ENCODE peak calls at places on chromosome 19, in eight cellular contexts. R is AG08395; T is retinal pigment epithelial cell; O is stimulated activated CD8-positive, alpha-beta memory T cell treated with anti-CD3 and anti-CD28 coated beads, Interleukin-7, amount 100 ng/mL, for 1 hour; D is amniotic epithelial cell; L is fibroblast of the aortic adventitia; J is posterior cingulate gyrus; K is GM04504. C is an unnamed sample.
A peak's percentile ranks its signal among the peaks of the same experiment; 100 is the strongest.

GRCh38 chr19:11261902-11262839 is at the start of gene DOCK6:
- DNase-seq in R (peak; percentile 69), J (no peak), L (no peak), D (no peak), O (no peak), T (no peak), K (no peak), C (peak; percentile 10)

GRCh38 chr19:56084835-56085536 is 36.1 kb downstream of the ZNF787 start:
- DNase-seq in O (no peak), L (no peak), D (no peak), J (no peak), T (no peak), K (no peak), R (no peak), C (no peak)

GRCh38 chr19:38877781-38878574 is at the start of gene RINL:
- DNase-seq in R (no peak), L (no peak), D (no peak), O (peak; percentile 34), K (no peak), T (no peak), J (no peak), C (no peak)

GRCh38 chr19:18785179-18786124 is 5.7 kb downstream of the COMP start:
- DNase-seq in D (peak; percentile 50), R (peak; percentile 93), T (no peak), O (peak; percentile 25), K (no peak), J (no peak), L (peak; percentile 50), C (peak; percentile 59)

GRCh38 chr19:38918526-38918925 is 6.5 kb upstream of the CCER2 start:
- DNase-seq in L (no peak), D (no peak), J (no peak), R (no peak), O (no peak), T (no peak), K (no peak), C (no peak)

GRCh38 chr19:47378246-47378645 is 29.1 kb downstream of the DHX34 start:
- DNase-seq in J (no peak), L (no peak), T (no peak), D (no peak), R (no peak), K (no peak), O (no peak), C (no peak)

GRCh38 chr19:18558595-18558994 is 925 bp downstream of the KXD1 start:
- DNase-seq in T (no peak), J (no peak), D (no peak), O (no peak), R (no peak), L (peak; percentile 7), K (no peak), C (no peak)

GRCh38 chr19:33241530-33242101 is 16.0 kb upstream of the SLC7A10 start:
- DNase-seq in O (no peak), L (no peak), T (no peak), K (no peak), D (no peak), R (peak; percentile 31), J (peak; percentile 31), C (no peak)

GRCh38 chr19:33273881-33274662 is 28.3 kb downstream of the CEBPA start:
- DNase-seq in K (peak; percentile 72), J (no peak), O (no peak), L (peak; percentile 94), R (peak; percentile 77), T (peak; percentile 20), D (peak; percentile 75), C (peak; percentile 52)

GRCh38 chr19:51654783-51655182 is 8.2 kb upstream of the SIGLEC14 start:
- DNase-seq in L (no peak), T (no peak), R (no peak), D (no peak), O (no peak), K (no peak), J (no peak), C (no peak)

GRCh38 chr19:54492568-54492967 is 10.1 kb upstream of the LAIR2 start:
- DNase-seq in K (no peak), O (no peak), J (no peak), T (no peak), L (no peak), D (no peak), R (no peak), C (no peak)

GRCh38 chr19:35213678-35214632 is 14.6 kb downstream of the FAM187B start:
- DNase-seq in K (peak; percentile 76), O (no peak), R (peak; percentile 56), D (peak; percentile 75), J (no peak), L (peak; percentile 77), T (peak; percentile 90), C (no peak)

GRCh38 chr19:7528522-7529245 is 6.3 kb downstream of the MCOLN1 start:
- DNase-seq in L (no peak), R (no peak), O (no peak), T (no peak), K (no peak), J (no peak), D (no peak), C (no peak)

GRCh38 chr19:13035820-13036365 is 40.6 kb downstream of the NFIX start:
- DNase-seq in R (no peak), L (no peak), T (no peak), D (no peak), O (no peak), K (no peak), J (no peak), C (no peak)

GRCh38 chr19:8938576-8938975 is 71.6 kb downstream of the MUC16 start:
- DNase-seq in K (no peak), D (no peak), R (no peak), O (no peak), J (no peak), T (no peak), L (no peak), C (no peak)

GRCh38 chr19:55578031-55578760 is 2.5 kb downstream of the ZNF579 start:
- DNase-seq in D (no peak), L (no peak), T (no peak), J (no peak), K (no peak), O (no peak), R (no peak), C (no peak)

GRCh38 chr19:15210323-15210774 is 9.6 kb upstream of the NOTCH3 start:
- DNase-seq in R (peak; percentile 76), T (peak; percentile 29), L (peak; percentile 59), D (peak; percentile 71), K (no peak), O (no peak), J (no peak), C (peak; percentile 76)

GRCh38 chr19:17348700-17349099 is 11.3 kb downstream of the GTPBP3 start:
- DNase-seq in J (no peak), T (no peak), O (no peak), D (no peak), K (no peak), R (peak; percentile 42), L (peak; percentile 69), C (peak; percentile 81)

GRCh38 chr19:15136234-15136954 is 29.2 kb downstream of the SYDE1 start:
- DNase-seq in J (no peak), L (peak; percentile 14), O (no peak), R (peak; percentile 31), D (peak; percentile 67), T (no peak), K (no peak), C (peak; percentile 93)